ENCODE peak calls at places on chromosome 16, in nine cellular contexts. One of them, this sample, is unnamed.

GRCh38 chr16:74275031-74275636 is 21.5 kb upstream of the PSMD7 start:
- DNase-seq in WTC11: no peak
- DNase-seq in stimulated activated CD8-positive, alpha-beta memory T cell treated with anti-CD3 and anti-CD28 coated beads, Interleukin-15, amount 100 ng/mL, for 48 hours: no peak
- DNase-seq in MCF 10A: peak
- DNase-seq in nucleus accumbens: no peak
- DNase-seq in PC-9: no peak
- DNase-seq in T47D: peak
- DNase-seq in cardiac muscle cell: peak
- DNase-seq in epithelial cell of esophagus: peak
- DNase-seq in this sample: no peak

GRCh38 chr16:85861095-85861825 is 37.7 kb upstream of the IRF8 start:
- DNase-seq in WTC11: no peak
- DNase-seq in stimulated activated CD8-positive, alpha-beta memory T cell treated with anti-CD3 and anti-CD28 coated beads, Interleukin-15, amount 100 ng/mL, for 48 hours: no peak
- DNase-seq in MCF 10A: no peak
- DNase-seq in nucleus accumbens: no peak
- DNase-seq in PC-9: no peak
- DNase-seq in T47D: no peak
- DNase-seq in cardiac muscle cell: no peak
- DNase-seq in epithelial cell of esophagus: no peak
- DNase-seq in this sample: no peak

GRCh38 chr16:85172465-85173071 is 60.3 kb upstream of the CIBAR2 start:
- DNase-seq in WTC11: peak
- DNase-seq in stimulated activated CD8-positive, alpha-beta memory T cell treated with anti-CD3 and anti-CD28 coated beads, Interleukin-15, amount 100 ng/mL, for 48 hours: no peak
- DNase-seq in MCF 10A: peak
- DNase-seq in nucleus accumbens: no peak
- DNase-seq in PC-9: peak
- DNase-seq in T47D: peak
- DNase-seq in cardiac muscle cell: peak
- DNase-seq in epithelial cell of esophagus: peak
- DNase-seq in this sample: peak

GRCh38 chr16:46929378-46930332 is 43.8 kb downstream of the DNAJA2 start:
- DNase-seq in WTC11: peak
- DNase-seq in stimulated activated CD8-positive, alpha-beta memory T cell treated with anti-CD3 and anti-CD28 coated beads, Interleukin-15, amount 100 ng/mL, for 48 hours: peak
- DNase-seq in MCF 10A: peak
- DNase-seq in nucleus accumbens: peak
- DNase-seq in PC-9: peak
- DNase-seq in T47D: peak
- DNase-seq in cardiac muscle cell: peak
- DNase-seq in epithelial cell of esophagus: peak
- DNase-seq in this sample: peak

GRCh38 chr16:47503936-47504335 is 42.8 kb downstream of the PHKB start:
- DNase-seq in WTC11: no peak
- DNase-seq in stimulated activated CD8-positive, alpha-beta memory T cell treated with anti-CD3 and anti-CD28 coated beads, Interleukin-15, amount 100 ng/mL, for 48 hours: no peak
- DNase-seq in MCF 10A: peak
- DNase-seq in nucleus accumbens: no peak
- DNase-seq in PC-9: no peak
- DNase-seq in T47D: no peak
- DNase-seq in cardiac muscle cell: no peak
- DNase-seq in epithelial cell of esophagus: peak
- DNase-seq in this sample: no peak

GRCh38 chr16:86510465-86511261 is at the start of gene FOXF1:
- DNase-seq in WTC11: no peak
- DNase-seq in stimulated activated CD8-positive, alpha-beta memory T cell treated with anti-CD3 and anti-CD28 coated beads, Interleukin-15, amount 100 ng/mL, for 48 hours: no peak
- DNase-seq in MCF 10A: no peak
- DNase-seq in nucleus accumbens: no peak
- DNase-seq in PC-9: no peak
- DNase-seq in T47D: no peak
- DNase-seq in cardiac muscle cell: no peak
- DNase-seq in epithelial cell of esophagus: peak
- DNase-seq in this sample: peak

GRCh38 chr16:66961065-66961744 is at the start of gene CES3:
- DNase-seq in WTC11: peak
- DNase-seq in stimulated activated CD8-positive, alpha-beta memory T cell treated with anti-CD3 and anti-CD28 coated beads, Interleukin-15, amount 100 ng/mL, for 48 hours: peak
- DNase-seq in MCF 10A: peak
- DNase-seq in nucleus accumbens: no peak
- DNase-seq in PC-9: peak
- DNase-seq in T47D: peak
- DNase-seq in cardiac muscle cell: peak
- DNase-seq in epithelial cell of esophagus: peak
- DNase-seq in this sample: peak

GRCh38 chr16:16073884-16074781 is 124.7 kb downstream of the ABCC1 start:
- DNase-seq in WTC11: peak
- DNase-seq in stimulated activated CD8-positive, alpha-beta memory T cell treated with anti-CD3 and anti-CD28 coated beads, Interleukin-15, amount 100 ng/mL, for 48 hours: no peak
- DNase-seq in MCF 10A: no peak
- DNase-seq in nucleus accumbens: no peak
- DNase-seq in PC-9: peak
- DNase-seq in T47D: peak
- DNase-seq in cardiac muscle cell: peak
- DNase-seq in epithelial cell of esophagus: no peak
- DNase-seq in this sample: peak

GRCh38 chr16:56617212-56618085 is 8.1 kb upstream of the MT1E start:
- DNase-seq in WTC11: peak
- DNase-seq in stimulated activated CD8-positive, alpha-beta memory T cell treated with anti-CD3 and anti-CD28 coated beads, Interleukin-15, amount 100 ng/mL, for 48 hours: peak
- DNase-seq in MCF 10A: peak
- DNase-seq in nucleus accumbens: peak
- DNase-seq in PC-9: no peak
- DNase-seq in T47D: no peak
- DNase-seq in cardiac muscle cell: peak
- DNase-seq in epithelial cell of esophagus: peak
- DNase-seq in this sample: peak

GRCh38 chr16:59593256-59593655 is 859.1 kb upstream of the GOT2 start:
- DNase-seq in WTC11: no peak
- DNase-seq in stimulated activated CD8-positive, alpha-beta memory T cell treated with anti-CD3 and anti-CD28 coated beads, Interleukin-15, amount 100 ng/mL, for 48 hours: no peak
- DNase-seq in MCF 10A: peak
- DNase-seq in nucleus accumbens: no peak
- DNase-seq in PC-9: no peak
- DNase-seq in T47D: no peak
- DNase-seq in cardiac muscle cell: no peak
- DNase-seq in epithelial cell of esophagus: peak
- DNase-seq in this sample: no peak

This sample was measured in neural progenitor cell.